ENCODE peak calls at places on chromosomes 3 and 15, in four cellular contexts. R is GM10248, A is hippocampal formation, T is nucleus accumbens. W is an unnamed sample.

GRCh38 chr15:88617031-88617722 is 4.0 kb upstream of the AEN start:
- DNase-seq in R (no peak), A (no peak), T (no peak), W (no peak)

GRCh38 chr3:142914286-142914811 is 25.5 kb upstream of the PCOLCE2 start:
- DNase-seq in R (no peak), A (no peak), T (no peak), W (no peak)

GRCh38 chr3:112686360-112686759 is 45.4 kb upstream of the CCDC80 start:
- DNase-seq in R (no peak), A (no peak), T (no peak), W (no peak)

GRCh38 chr3:49701388-49702077 is 12.2 kb downstream of the RNF123 start:
- DNase-seq in R (no peak), A (no peak), T (no peak), W (no peak)

GRCh38 chr15:41585140-41586047 is 26.4 kb downstream of the TYRO3 start:
- DNase-seq in R (no peak), A (peak; percentile 53), T (peak; percentile 49), W (peak; percentile 70)

GRCh38 chr3:197298858-197299854 is 744 bp upstream of the DLG1 start:
- DNase-seq in R (peak; percentile 56), A (no peak), T (peak; percentile 7), W (no peak)

GRCh38 chr3:99248130-99248529 is 346.6 kb upstream of the DCBLD2 start:
- DNase-seq in R (no peak), A (no peak), T (no peak), W (no peak)

GRCh38 chr15:68498076-68498475 is 66.1 kb upstream of the ITGA11 start:
- DNase-seq in R (no peak), A (no peak), T (no peak), W (no peak)

GRCh38 chr3:123330441-123330991 is 118.4 kb downstream of the ADCY5 start:
- DNase-seq in R (no peak), A (no peak), T (no peak), W (no peak)

GRCh38 chr15:80942746-80943565 is 46.7 kb downstream of the MESD start:
- DNase-seq in R (no peak), A (no peak), T (no peak), W (no peak)

GRCh38 chr15:85704720-85705119 is 90.0 kb downstream of the KLHL25 start:
- DNase-seq in R (no peak), A (no peak), T (no peak), W (no peak)

GRCh38 chr15:56821721-56822425 is 88.6 kb upstream of the ZNF280D start:
- DNase-seq in R (peak; percentile 43), A (peak; percentile 11), T (no peak), W (peak; percentile 14)

GRCh38 chr15:88630141-88630721 is 8.6 kb upstream of the ISG20 start:
- DNase-seq in R (no peak), A (no peak), T (no peak), W (no peak)

GRCh38 chr3:185661772-185662171 is 75.7 kb downstream of the SENP2 start:
- DNase-seq in R (no peak), A (no peak), T (no peak), W (no peak)

GRCh38 chr15:33031324-33031736 is 163.2 kb downstream of the FMN1 start:
- DNase-seq in R (no peak), A (no peak), T (no peak), W (no peak)

GRCh38 chr3:11642455-11643162 is 1.1 kb downstream of the VGLL4 start:
- DNase-seq in R (peak; percentile 75), A (peak; percentile 78), T (peak; percentile 58), W (peak; percentile 50)

GRCh38 chr3:149224736-149225594 is 3.3 kb upstream of the CP start:
- DNase-seq in R (peak; percentile 67), A (no peak), T (no peak), W (no peak)

GRCh38 chr3:71062920-71063767 is 520.4 kb downstream of the FOXP1 start:
- DNase-seq in R (no peak), A (peak; percentile 42), T (no peak), W (no peak)

GRCh38 chr3:13543251-13543650 is 5.7 kb upstream of the FBLN2 start:
- DNase-seq in R (no peak), A (no peak), T (no peak), W (no peak)

GRCh38 chr15:36951747-36952247 is 148.6 kb downstream of the MEIS2 start:
- DNase-seq in R (no peak), A (no peak), T (no peak), W (no peak)

GRCh38 chr15:99925661-99926461 is 192.6 kb upstream of the LYSMD4 start:
- DNase-seq in R (peak; percentile 70), A (no peak), T (peak; percentile 11), W (no peak)